ENCODE peak calls at places on chromosomes 7 and 10, in four cellular contexts. S is A673, M is astrocyte, C is PC-9. Y is an unnamed sample.

GRCh38 chr7:44377681-44378421 is 52.5 kb upstream of the CAMK2B start:
- DNase-seq in S (no peak), M (no peak), C (no peak), Y (peak)

GRCh38 chr7:140334341-140335057 is 63.8 kb downstream of the SLC37A3 start:
- DNase-seq in M (no peak), S (no peak), C (no peak), Y (no peak)

GRCh38 chr7:106284516-106285050 is at the start of gene NAMPT:
- DNase-seq in M (no peak), C (peak), S (peak), Y (no peak)

GRCh38 chr7:68722044-68722443 is 876.2 kb upstream of the AUTS2 start:
- DNase-seq in M (no peak), C (peak), S (no peak), Y (peak)

GRCh38 chr10:11167233-11167979 is 149.7 kb downstream of the CELF2 start:
- DNase-seq in S (no peak), C (no peak), M (no peak), Y (no peak)

GRCh38 chr10:36172054-36172531 is 530.0 kb upstream of the FZD8 start:
- DNase-seq in S (no peak), M (peak), C (no peak), Y (no peak)

GRCh38 chr10:73899401-73899780 is 11.5 kb upstream of the PLAU start:
- DNase-seq in M (peak), C (peak), S (no peak), Y (no peak)

GRCh38 chr7:76364198-76364584 is 5.4 kb upstream of the YWHAG start:
- DNase-seq in S (no peak), M (peak), C (peak), Y (no peak)

GRCh38 chr10:86333813-86334514 is 32.6 kb downstream of the GRID1 start:
- DNase-seq in C (no peak), M (no peak), S (no peak), Y (no peak)

GRCh38 chr10:77533887-77534278 is 103.7 kb downstream of the KCNMA1 start:
- DNase-seq in S (no peak), C (peak), M (no peak), Y (no peak)

GRCh38 chr7:158003441-158004122 is 584.0 kb downstream of the PTPRN2 start:
- DNase-seq in C (no peak), S (no peak), M (no peak), Y (no peak)

GRCh38 chr10:97683556-97684357 is 3.3 kb downstream of the AVPI1 start:
- DNase-seq in C (peak), S (no peak), M (peak), Y (peak)

GRCh38 chr10:79454259-79454658 is 8.8 kb upstream of the ZCCHC24 start:
- DNase-seq in M (peak), S (no peak), C (no peak), Y (no peak)

GRCh38 chr7:570801-571070 is 51.1 kb upstream of the PDGFA start:
- DNase-seq in C (no peak), M (no peak), S (no peak), Y (no peak)

GRCh38 chr7:100021297-100021696 is 5.9 kb downstream of the ZKSCAN1 start:
- DNase-seq in M (no peak), S (no peak), C (no peak), Y (no peak)

GRCh38 chr10:50387736-50388081 is 136.4 kb upstream of the ASAH2 start:
- DNase-seq in C (no peak), S (no peak), M (no peak), Y (no peak)

GRCh38 chr10:124465003-124465776 is 3.6 kb downstream of the LHPP start:
- DNase-seq in C (no peak), S (no peak), M (no peak), Y (no peak)

GRCh38 chr10:70137927-70138883 is 5.6 kb upstream of the AIFM2 start:
- DNase-seq in S (no peak), C (peak), M (no peak), Y (no peak)

GRCh38 chr10:507908-508444 is 181.5 kb downstream of the DIP2C start:
- DNase-seq in M (no peak), S (no peak), C (no peak), Y (no peak)

GRCh38 chr7:35826751-35827150 is 25.9 kb downstream of the SEPTIN7 start:
- DNase-seq in S (no peak), M (no peak), C (no peak), Y (no peak)

GRCh38 chr7:36348256-36348655 is 41.4 kb upstream of the ANLN start:
- DNase-seq in M (peak), C (no peak), S (no peak), Y (no peak)

GRCh38 chr7:128194533-128195282 is 46.4 kb upstream of the LEP start:
- DNase-seq in S (no peak), C (no peak), M (no peak), Y (no peak)

GRCh38 chr10:24091294-24091693 is 117.6 kb upstream of the KIAA1217 start:
- DNase-seq in C (no peak), S (peak), M (no peak), Y (no peak)

GRCh38 chr10:22557321-22557720 is 157.1 kb downstream of the PIP4K2A start:
- DNase-seq in M (no peak), C (no peak), S (no peak), Y (no peak)

GRCh38 chr7:151428393-151429231 is 11.3 kb downstream of the CRYGN start:
- DNase-seq in M (peak), C (peak), S (no peak), Y (no peak)

GRCh38 chr10:110168601-110169481 is 38.6 kb upstream of the MXI1 start:
- DNase-seq in C (no peak), M (no peak), S (no peak), Y (no peak)
- TF ChIP-seq EZH2 in C (no peak), M (no peak), S (no peak), Y (no peak)

GRCh38 chr7:142797342-142797798 is 26.6 kb downstream of the PRSS2 start:
- DNase-seq in S (no peak), M (no peak), C (peak), Y (no peak)
- TF ChIP-seq EZH2 in S (peak), M (peak), C (no peak), Y (no peak)

DNA sequence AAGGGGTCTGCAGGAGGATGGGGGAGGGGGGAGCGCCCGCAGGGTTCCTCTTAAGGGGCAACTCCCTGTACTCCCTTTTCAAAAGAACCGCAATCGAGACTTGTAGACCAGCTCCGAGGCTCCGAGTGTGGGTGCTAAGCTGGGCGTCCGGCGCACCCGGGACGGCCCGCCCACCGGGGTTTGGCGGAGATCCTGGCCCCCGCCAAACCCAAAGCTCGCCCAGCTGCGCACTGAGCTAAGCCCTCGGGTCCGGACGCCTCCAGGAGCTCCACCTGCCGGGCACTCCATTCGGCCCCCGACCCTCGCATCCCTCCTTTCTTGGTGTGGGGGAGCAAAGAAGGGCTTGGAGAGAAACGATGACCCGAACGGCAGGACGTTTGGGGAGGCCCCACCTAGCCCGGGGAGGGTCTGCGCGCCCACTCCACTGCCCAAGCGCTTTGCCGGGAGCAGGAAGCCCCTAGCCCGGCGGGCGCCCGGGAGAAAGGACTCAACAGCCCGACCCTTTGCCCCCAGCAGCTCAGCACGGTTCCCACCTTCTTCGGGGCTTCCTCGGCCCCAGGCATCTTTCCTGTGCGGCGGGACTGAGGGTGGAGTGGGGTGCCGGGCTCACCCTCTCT is 649 bp downstream of the AFAP1L2 start:
- DNase-seq in S (no peak), C (peak), M (no peak), Y (no peak)
- TF ChIP-seq EZH2 in S (peak), C (no peak), M (peak), Y (no peak)

GRCh38 chr10:129973674-129974059 is 9.6 kb upstream of the EBF3 start:
- DNase-seq in C (no peak), S (no peak), M (no peak), Y (no peak)

GRCh38 chr10:129971381-129972144 is 7.5 kb upstream of the EBF3 start:
- DNase-seq in M (no peak), S (peak), C (no peak), Y (no peak)

GRCh38 chr10:129970404-129971364 is 6.6 kb upstream of the EBF3 start:
- DNase-seq in C (no peak), M (no peak), S (peak), Y (no peak)

GRCh38 chr10:129972145-129972965 is 8.3 kb upstream of the EBF3 start:
- DNase-seq in M (no peak), S (no peak), C (no peak), Y (no peak)

DNA sequence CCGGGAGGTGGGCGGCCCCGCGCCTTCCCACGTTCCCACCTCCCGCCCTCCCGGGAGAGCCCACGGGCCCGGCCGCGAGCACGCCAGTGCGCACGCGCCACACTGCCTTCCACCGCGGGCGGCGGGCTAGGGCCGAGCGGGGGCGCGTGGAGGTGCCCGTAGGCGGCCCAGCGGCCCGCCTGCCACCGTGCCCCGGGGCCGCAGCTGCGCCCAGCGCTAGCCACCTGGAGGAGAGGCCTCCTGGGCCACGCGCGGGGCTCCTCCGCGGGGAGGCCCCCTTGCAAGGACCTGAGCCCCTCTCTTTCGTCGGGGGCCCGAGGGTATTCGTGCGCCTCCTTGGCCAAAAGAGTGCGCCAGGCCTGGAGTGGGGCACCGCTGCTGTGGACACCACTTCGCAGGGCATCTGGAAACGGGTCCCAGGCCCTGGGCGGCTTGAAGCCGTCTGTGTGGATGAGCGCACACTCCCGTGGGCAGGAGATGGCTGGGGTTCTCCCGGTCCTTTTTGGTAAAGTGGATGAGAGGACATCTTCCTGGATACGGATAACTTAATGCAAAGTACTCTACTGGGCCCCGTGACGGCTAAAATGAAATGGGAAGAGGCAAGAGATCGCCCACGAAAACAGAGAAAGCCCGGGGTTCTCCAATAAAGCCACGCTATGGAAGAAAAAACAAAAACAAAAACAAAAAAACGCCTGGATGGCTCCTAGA is 9.0 kb upstream of the EBF3 start:
- DNase-seq in M (no peak), C (no peak), S (no peak), Y (no peak)
- TF ChIP-seq EZH2 in M (peak), C (no peak), S (no peak), Y (peak)

GRCh38 chr7:150420987-150421674 is 29.3 kb upstream of the GIMAP8 start:
- DNase-seq in C (peak), M (peak), S (peak), Y (peak)
- TF ChIP-seq EZH2 in C (no peak), M (no peak), S (no peak), Y (no peak)

GRCh38 chr7:131555565-131556054 is 818 bp downstream of the PODXL start:
- DNase-seq in C (no peak), M (no peak), S (no peak), Y (no peak)
- TF ChIP-seq EZH2 in C (no peak), M (peak), S (no peak), Y (peak)

Y was measured in keratinocyte.